ENCODE peak calls at places on chromosome 1, in ten cellular contexts. One of them, this sample, is unnamed.

GRCh38 chr1:157045251-157046218 is at the start of gene ARHGEF11:
- DNase-seq in iris pigment epithelial cell: peak
- DNase-seq in NCI-H1092 treated with DMSO at 0.1 percent for 48 hours: peak
- DNase-seq in AG08395: peak
- DNase-seq in stimulated activated CD4-positive, alpha-beta T cell treated with anti-CD3 and anti-CD28 coated beads, Interleukin-15, amount 100 ng/mL, for 24 hours: peak
- DNase-seq in activated gamma-delta T cell treated with Interleukin-2 at 50 U/mL for 16 hours: no peak
- DNase-seq in fibroblast of lung: peak
- DNase-seq in epithelial cell of esophagus: peak
- DNase-seq in midbrain: peak
- DNase-seq in GM20000: peak
- DNase-seq in this sample: peak

GRCh38 chr1:234732671-234733390 is 122.9 kb upstream of the IRF2BP2 start:
- DNase-seq in stimulated activated CD4-positive, alpha-beta T cell treated with anti-CD3 and anti-CD28 coated beads, Interleukin-15, amount 100 ng/mL, for 24 hours: no peak
- DNase-seq in activated gamma-delta T cell treated with Interleukin-2 at 50 U/mL for 16 hours: no peak
- DNase-seq in NCI-H1092 treated with DMSO at 0.1 percent for 48 hours: no peak
- DNase-seq in midbrain: no peak
- DNase-seq in AG08395: no peak
- DNase-seq in iris pigment epithelial cell: no peak
- DNase-seq in fibroblast of lung: no peak
- DNase-seq in epithelial cell of esophagus: no peak
- DNase-seq in GM20000: no peak
- DNase-seq in this sample: no peak

GRCh38 chr1:198417041-198417440 is 123.4 kb downstream of the ATP6V1G3 start:
- DNase-seq in NCI-H1092 treated with DMSO at 0.1 percent for 48 hours: no peak
- DNase-seq in AG08395: no peak
- DNase-seq in iris pigment epithelial cell: peak
- DNase-seq in activated gamma-delta T cell treated with Interleukin-2 at 50 U/mL for 16 hours: no peak
- DNase-seq in fibroblast of lung: peak
- DNase-seq in GM20000: no peak
- DNase-seq in midbrain: no peak
- DNase-seq in stimulated activated CD4-positive, alpha-beta T cell treated with anti-CD3 and anti-CD28 coated beads, Interleukin-15, amount 100 ng/mL, for 24 hours: no peak
- DNase-seq in epithelial cell of esophagus: peak
- DNase-seq in this sample: no peak

GRCh38 chr1:194535369-194535768 is 1349.0 kb upstream of the B3GALT2 start:
- DNase-seq in epithelial cell of esophagus: peak
- DNase-seq in midbrain: no peak
- DNase-seq in fibroblast of lung: no peak
- DNase-seq in iris pigment epithelial cell: no peak
- DNase-seq in GM20000: no peak
- DNase-seq in stimulated activated CD4-positive, alpha-beta T cell treated with anti-CD3 and anti-CD28 coated beads, Interleukin-15, amount 100 ng/mL, for 24 hours: no peak
- DNase-seq in NCI-H1092 treated with DMSO at 0.1 percent for 48 hours: no peak
- DNase-seq in activated gamma-delta T cell treated with Interleukin-2 at 50 U/mL for 16 hours: no peak
- DNase-seq in AG08395: no peak
- DNase-seq in this sample: no peak

GRCh38 chr1:19975423-19976193 is 3.8 kb downstream of the PLA2G2A start:
- DNase-seq in activated gamma-delta T cell treated with Interleukin-2 at 50 U/mL for 16 hours: no peak
- DNase-seq in AG08395: no peak
- DNase-seq in stimulated activated CD4-positive, alpha-beta T cell treated with anti-CD3 and anti-CD28 coated beads, Interleukin-15, amount 100 ng/mL, for 24 hours: no peak
- DNase-seq in GM20000: no peak
- DNase-seq in iris pigment epithelial cell: no peak
- DNase-seq in NCI-H1092 treated with DMSO at 0.1 percent for 48 hours: no peak
- DNase-seq in epithelial cell of esophagus: no peak
- DNase-seq in fibroblast of lung: no peak
- DNase-seq in midbrain: no peak
- DNase-seq in this sample: no peak

GRCh38 chr1:47024138-47024856 is 828 bp downstream of the CYP4X1 start:
- DNase-seq in midbrain: no peak
- DNase-seq in stimulated activated CD4-positive, alpha-beta T cell treated with anti-CD3 and anti-CD28 coated beads, Interleukin-15, amount 100 ng/mL, for 24 hours: no peak
- DNase-seq in epithelial cell of esophagus: no peak
- DNase-seq in iris pigment epithelial cell: no peak
- DNase-seq in fibroblast of lung: no peak
- DNase-seq in GM20000: no peak
- DNase-seq in AG08395: no peak
- DNase-seq in activated gamma-delta T cell treated with Interleukin-2 at 50 U/mL for 16 hours: no peak
- DNase-seq in NCI-H1092 treated with DMSO at 0.1 percent for 48 hours: no peak
- DNase-seq in this sample: no peak

GRCh38 chr1:111219466-111220286 is 7.8 kb upstream of the CHI3L2 start:
- DNase-seq in NCI-H1092 treated with DMSO at 0.1 percent for 48 hours: no peak
- DNase-seq in epithelial cell of esophagus: no peak
- DNase-seq in fibroblast of lung: no peak
- DNase-seq in AG08395: no peak
- DNase-seq in activated gamma-delta T cell treated with Interleukin-2 at 50 U/mL for 16 hours: no peak
- DNase-seq in stimulated activated CD4-positive, alpha-beta T cell treated with anti-CD3 and anti-CD28 coated beads, Interleukin-15, amount 100 ng/mL, for 24 hours: peak
- DNase-seq in iris pigment epithelial cell: no peak
- DNase-seq in midbrain: peak
- DNase-seq in GM20000: peak
- DNase-seq in this sample: no peak

GRCh38 chr1:178060789-178061556 is 32.9 kb upstream of the RASAL2 start:
- DNase-seq in fibroblast of lung: peak
- DNase-seq in NCI-H1092 treated with DMSO at 0.1 percent for 48 hours: no peak
- DNase-seq in midbrain: peak
- DNase-seq in stimulated activated CD4-positive, alpha-beta T cell treated with anti-CD3 and anti-CD28 coated beads, Interleukin-15, amount 100 ng/mL, for 24 hours: no peak
- DNase-seq in AG08395: peak
- DNase-seq in GM20000: no peak
- DNase-seq in iris pigment epithelial cell: peak
- DNase-seq in activated gamma-delta T cell treated with Interleukin-2 at 50 U/mL for 16 hours: no peak
- DNase-seq in epithelial cell of esophagus: peak
- DNase-seq in this sample: no peak

GRCh38 chr1:6476483-6476882 is 10.5 kb upstream of the TNFRSF25 start:
- DNase-seq in epithelial cell of esophagus: no peak
- DNase-seq in fibroblast of lung: no peak
- DNase-seq in stimulated activated CD4-positive, alpha-beta T cell treated with anti-CD3 and anti-CD28 coated beads, Interleukin-15, amount 100 ng/mL, for 24 hours: no peak
- DNase-seq in AG08395: no peak
- DNase-seq in midbrain: no peak
- DNase-seq in NCI-H1092 treated with DMSO at 0.1 percent for 48 hours: no peak
- DNase-seq in GM20000: no peak
- DNase-seq in activated gamma-delta T cell treated with Interleukin-2 at 50 U/mL for 16 hours: no peak
- DNase-seq in iris pigment epithelial cell: no peak
- DNase-seq in this sample: no peak

GRCh38 chr1:184684285-184685077 is 70.2 kb downstream of the EDEM3 start:
- DNase-seq in fibroblast of lung: peak
- DNase-seq in midbrain: peak
- DNase-seq in GM20000: no peak
- DNase-seq in activated gamma-delta T cell treated with Interleukin-2 at 50 U/mL for 16 hours: no peak
- DNase-seq in iris pigment epithelial cell: no peak
- DNase-seq in stimulated activated CD4-positive, alpha-beta T cell treated with anti-CD3 and anti-CD28 coated beads, Interleukin-15, amount 100 ng/mL, for 24 hours: no peak
- DNase-seq in epithelial cell of esophagus: no peak
- DNase-seq in NCI-H1092 treated with DMSO at 0.1 percent for 48 hours: peak
- DNase-seq in AG08395: peak
- DNase-seq in this sample: peak

GRCh38 chr1:53378932-53379661 is 51.2 kb upstream of the LRP8 start:
- DNase-seq in NCI-H1092 treated with DMSO at 0.1 percent for 48 hours: no peak
- DNase-seq in activated gamma-delta T cell treated with Interleukin-2 at 50 U/mL for 16 hours: no peak
- DNase-seq in stimulated activated CD4-positive, alpha-beta T cell treated with anti-CD3 and anti-CD28 coated beads, Interleukin-15, amount 100 ng/mL, for 24 hours: no peak
- DNase-seq in epithelial cell of esophagus: no peak
- DNase-seq in iris pigment epithelial cell: no peak
- DNase-seq in AG08395: no peak
- DNase-seq in GM20000: no peak
- DNase-seq in midbrain: no peak
- DNase-seq in fibroblast of lung: no peak
- DNase-seq in this sample: no peak

GRCh38 chr1:57857809-57858208 is 433.9 kb upstream of the DAB1 start:
- DNase-seq in epithelial cell of esophagus: peak
- DNase-seq in NCI-H1092 treated with DMSO at 0.1 percent for 48 hours: no peak
- DNase-seq in midbrain: no peak
- DNase-seq in AG08395: peak
- DNase-seq in activated gamma-delta T cell treated with Interleukin-2 at 50 U/mL for 16 hours: no peak
- DNase-seq in fibroblast of lung: no peak
- DNase-seq in GM20000: no peak
- DNase-seq in stimulated activated CD4-positive, alpha-beta T cell treated with anti-CD3 and anti-CD28 coated beads, Interleukin-15, amount 100 ng/mL, for 24 hours: no peak
- DNase-seq in iris pigment epithelial cell: peak
- DNase-seq in this sample: no peak

This sample was measured in BE2C.